ENCODE peak calls at places on chromosomes 6 and 20, in four cellular contexts. X is activated CD4-positive, alpha-beta T cell treated with anti-CD3 and anti-CD28 coated beads, Interleukin-2, amount 50 U/mL, for 4 hours; Q is testis; K is stimulated activated naive CD8-positive, alpha-beta T cell treated with anti-CD3 and anti-CD28 coated beads, Interleukin-15, Interleukin-2, amounts not matched to agents 100 U/mL and 50 U/mL, for 24 hours. Y is an unnamed sample.

GRCh38 chr6:55825402-55826051 is 49.9 kb downstream of the BMP5 start:
- DNase-seq in K (no peak), X (no peak), Q (peak), Y (no peak)

GRCh38 chr20:10671850-10672578 is 1.8 kb downstream of the JAG1 start:
- DNase-seq in Q (peak), K (peak), X (no peak), Y (peak)

GRCh38 chr6:93580441-93580840 is 161.1 kb upstream of the EPHA7 start:
- DNase-seq in X (no peak), Q (no peak), K (no peak), Y (no peak)

GRCh38 chr20:34955232-34956040 is at the start of the genes GSS and MYH7B:
- DNase-seq in Q (peak), K (peak), X (peak), Y (peak)

GRCh38 chr6:7546832-7547714 is 5.6 kb downstream of the DSP start:
- DNase-seq in X (no peak), K (no peak), Q (no peak), Y (no peak)

GRCh38 chr20:44033344-44033743 is 118.7 kb downstream of the TOX2 start:
- DNase-seq in X (no peak), K (peak), Q (no peak), Y (no peak)

GRCh38 chr20:20267685-20268429 is 100.0 kb upstream of the INSM1 start:
- DNase-seq in K (no peak), Q (peak), X (no peak), Y (peak)

GRCh38 chr20:58312836-58313235 is 3.3 kb downstream of the RAB22A start:
- DNase-seq in K (no peak), Q (no peak), X (no peak), Y (no peak)

GRCh38 chr6:140441256-140441655 is 1066.8 kb upstream of the CITED2 start:
- DNase-seq in Q (peak), X (no peak), K (peak), Y (peak)

GRCh38 chr6:145228962-145229582 is 506.2 kb downstream of the EPM2A start:
- DNase-seq in X (no peak), K (no peak), Q (no peak), Y (no peak)

GRCh38 chr6:146289816-146290588 is 253.6 kb upstream of the RAB32 start:
- DNase-seq in X (no peak), K (no peak), Q (no peak), Y (peak)

GRCh38 chr6:42159431-42160024 is 13.6 kb upstream of the GUCA1A start:
- DNase-seq in Q (no peak), X (no peak), K (no peak), Y (no peak)

GRCh38 chr6:170039156-170040114 is 251.4 kb downstream of the DLL1 start:
- DNase-seq in X (no peak), Q (no peak), K (no peak), Y (no peak)

GRCh38 chr20:56428388-56428787 is 16.3 kb downstream of the CASS4 start:
- DNase-seq in K (no peak), Q (no peak), X (no peak), Y (no peak)

GRCh38 chr6:109991307-109992101 is 13.4 kb downstream of the GPR6 start:
- DNase-seq in X (no peak), K (no peak), Q (no peak), Y (no peak)

GRCh38 chr20:58775371-58775770 is 75.3 kb downstream of the GNAS-AS1 start:
- DNase-seq in X (no peak), Q (no peak), K (no peak), Y (no peak)

GRCh38 chr6:44627879-44628271 is 240.4 kb downstream of the CDC5L start:
- DNase-seq in K (no peak), X (no peak), Q (no peak), Y (no peak)

GRCh38 chr6:108621117-108621516 is 60.4 kb downstream of the FOXO3 start:
- DNase-seq in X (no peak), K (peak), Q (no peak), Y (no peak)

GRCh38 chr20:8709627-8710026 is 359.3 kb upstream of the PLCB4 start:
- DNase-seq in K (no peak), X (no peak), Q (no peak), Y (no peak)

GRCh38 chr6:5730586-5731263 is 276.0 kb downstream of the NRN1 start:
- DNase-seq in K (no peak), X (no peak), Q (no peak), Y (no peak)

GRCh38 chr6:63352587-63353281 is 33.0 kb upstream of the LGSN start:
- DNase-seq in K (no peak), X (no peak), Q (peak), Y (peak)

GRCh38 chr20:45445805-45446562 is 23.6 kb upstream of the WFDC2 start:
- DNase-seq in X (no peak), Q (no peak), K (peak), Y (no peak)

GRCh38 chr6:19669206-19669605 is 168.0 kb upstream of the ID4 start:
- DNase-seq in Q (no peak), K (no peak), X (no peak), Y (no peak)

GRCh38 chr20:62707981-62708521 is 585 bp upstream of the NTSR1 start:
- DNase-seq in X (no peak), Q (no peak), K (peak), Y (peak)

GRCh38 chr6:148816117-148816516 is 69.3 kb downstream of the UST start:
- DNase-seq in X (no peak), Q (no peak), K (no peak), Y (no peak)

GRCh38 chr20:8646716-8647115 is 422.2 kb upstream of the PLCB4 start:
- DNase-seq in Q (no peak), X (no peak), K (no peak), Y (no peak)

Y was measured in heart right ventricle.